ENCODE peak calls at places on chromosome 1, in ten cellular contexts. W, K, L, G, Q, O, B, R, S and E are unnamed samples.
A peak's percentile ranks its signal among the peaks of the same experiment; 100 is the strongest.

GRCh38 chr1:14143777-14144176 is 443.8 kb downstream of the PRDM2 start:
- DNase-seq in W (no peak), K (no peak), L (no peak), G (no peak), Q (no peak), O (no peak), B (no peak), R (no peak), S (no peak), E (no peak)

GRCh38 chr1:56146449-56146848 is 432.9 kb downstream of the PLPP3 start:
- DNase-seq in W (no peak), K (no peak), L (no peak), G (no peak), Q (peak; percentile 17), O (no peak), B (no peak), R (no peak), S (peak; percentile 61), E (no peak)

GRCh38 chr1:201771466-201771865 is 57.5 kb upstream of the IPO9 start:
- DNase-seq in W (no peak), K (no peak), L (no peak), G (no peak), Q (no peak), O (no peak), B (no peak), R (no peak), S (peak; percentile 95), E (no peak)

GRCh38 chr1:153506831-153507413 is 28.9 kb downstream of the S100A6 start:
- DNase-seq in W (peak; percentile 91), K (no peak), L (no peak), G (no peak), Q (peak; percentile 88), O (no peak), B (no peak), R (no peak), S (peak; percentile 89), E (no peak)

GRCh38 chr1:204075116-204075636 is 2.3 kb downstream of the SOX13 start:
- DNase-seq in W (no peak), K (no peak), L (no peak), G (no peak), Q (no peak), O (no peak), B (no peak), R (no peak), S (no peak), E (no peak)

GRCh38 chr1:165330483-165330882 is 26.0 kb downstream of the LMX1A start:
- DNase-seq in W (no peak), K (no peak), L (no peak), G (no peak), Q (no peak), O (no peak), B (no peak), R (no peak), S (no peak), E (no peak)

GRCh38 chr1:114169509-114169908 is 15.8 kb upstream of the SYT6 start:
- DNase-seq in W (no peak), K (no peak), L (no peak), G (no peak), Q (no peak), O (no peak), B (no peak), R (no peak), S (no peak), E (no peak)

GRCh38 chr1:162144268-162144667 is 74.8 kb downstream of the NOS1AP start:
- DNase-seq in W (no peak), K (no peak), L (no peak), G (no peak), Q (no peak), O (no peak), B (no peak), R (no peak), S (no peak), E (no peak)

GRCh38 chr1:218344814-218345672 is at the start of gene TGFB2:
- DNase-seq in W (peak; percentile 63), K (no peak), L (peak; percentile 46), G (peak; percentile 67), Q (peak; percentile 67), O (no peak), B (peak; percentile 15), R (peak; percentile 59), S (peak; percentile 97), E (peak; percentile 43)

GRCh38 chr1:1907098-1907736 is 7.8 kb upstream of the CALML6 start:
- DNase-seq in W (no peak), K (no peak), L (peak; percentile 99), G (no peak), Q (no peak), O (no peak), B (no peak), R (peak; percentile 32), S (no peak), E (no peak)

GRCh38 chr1:92259350-92259749 is 39.4 kb downstream of the GLMN start:
- DNase-seq in W (no peak), K (no peak), L (no peak), G (no peak), Q (no peak), O (no peak), B (no peak), R (no peak), S (no peak), E (no peak)

GRCh38 chr1:71463144-71463543 is 382.3 kb upstream of the ZRANB2 start:
- DNase-seq in W (no peak), K (no peak), L (no peak), G (no peak), Q (peak; percentile 5), O (no peak), B (no peak), R (no peak), S (peak; percentile 0), E (no peak)

GRCh38 chr1:183515002-183515689 is 42.8 kb downstream of the SMG7 start:
- DNase-seq in W (no peak), K (no peak), L (no peak), G (no peak), Q (peak; percentile 44), O (no peak), B (no peak), R (no peak), S (peak; percentile 80), E (no peak)

GRCh38 chr1:226351709-226352108 is 42.7 kb upstream of the LIN9 start:
- DNase-seq in W (no peak), K (no peak), L (peak; percentile 45), G (no peak), Q (no peak), O (no peak), B (no peak), R (no peak), S (no peak), E (no peak)

GRCh38 chr1:156495401-156496140 is 5.0 kb downstream of the MEF2D start:
- DNase-seq in W (peak; percentile 75), K (no peak), L (no peak), G (no peak), Q (no peak), O (no peak), B (no peak), R (no peak), S (no peak), E (no peak)

GRCh38 chr1:62144238-62144831 is 50.3 kb upstream of the L1TD1 start:
- DNase-seq in W (peak; percentile 25), K (no peak), L (peak; percentile 74), G (peak; percentile 7), Q (peak; percentile 39), O (peak; percentile 14), B (peak; percentile 46), R (peak; percentile 51), S (peak; percentile 77), E (peak; percentile 70)

GRCh38 chr1:23648576-23648975 is 43.0 kb upstream of the RPL11 start:
- DNase-seq in W (no peak), K (no peak), L (peak; percentile 76), G (no peak), Q (no peak), O (no peak), B (no peak), R (no peak), S (no peak), E (no peak)

GRCh38 chr1:116352349-116352813 is 20.7 kb upstream of the ATP1A1 start:
- DNase-seq in W (no peak), K (no peak), L (no peak), G (no peak), Q (no peak), O (no peak), B (no peak), R (no peak), S (no peak), E (no peak)

GRCh38 chr1:45403298-45404079 is 63.2 kb upstream of the MUTYH start:
- DNase-seq in W (no peak), K (no peak), L (no peak), G (no peak), Q (no peak), O (no peak), B (no peak), R (no peak), S (no peak), E (no peak)

GRCh38 chr1:59026472-59026948 is 242.7 kb upstream of the JUN start:
- DNase-seq in W (no peak), K (no peak), L (no peak), G (no peak), Q (peak; percentile 36), O (no peak), B (no peak), R (no peak), S (peak; percentile 37), E (no peak)

GRCh38 chr1:6652986-6653385 is 28.3 kb downstream of the THAP3 start:
- DNase-seq in W (no peak), K (no peak), L (no peak), G (no peak), Q (no peak), O (no peak), B (no peak), R (no peak), S (no peak), E (peak; percentile 43)

GRCh38 chr1:89525169-89525855 is 683 bp downstream of the LRRC8B start:
- DNase-seq in W (peak; percentile 34), K (peak; percentile 25), L (peak; percentile 82), G (peak; percentile 64), Q (peak; percentile 23), O (peak; percentile 42), B (peak; percentile 15), R (no peak), S (no peak), E (peak; percentile 63)

GRCh38 chr1:111139956-111140679 is at the start of the genes CEPT1 and DRAM2:
- DNase-seq in W (peak; percentile 99), K (peak; percentile 87), L (peak; percentile 96), G (peak; percentile 87), Q (peak; percentile 95), O (peak; percentile 91), B (peak; percentile 89), R (peak; percentile 97), S (peak; percentile 97), E (peak; percentile 89)

GRCh38 chr1:107965112-107965991 is at the start of gene VAV3:
- DNase-seq in W (peak; percentile 75), K (peak; percentile 49), L (peak; percentile 46), G (peak; percentile 58), Q (peak; percentile 79), O (peak; percentile 61), B (peak; percentile 16), R (peak; percentile 92), S (peak; percentile 77), E (peak; percentile 81)

GRCh38 chr1:10257851-10258250 is 47.5 kb downstream of the KIF1B start:
- DNase-seq in W (no peak), K (no peak), L (no peak), G (no peak), Q (no peak), O (no peak), B (no peak), R (no peak), S (peak; percentile 69), E (no peak)

GRCh38 chr1:3275471-3276340 is 178.8 kb upstream of the ARHGEF16 start:
- DNase-seq in W (peak; percentile 25), K (no peak), L (no peak), G (no peak), Q (no peak), O (no peak), B (no peak), R (no peak), S (peak; percentile 32), E (no peak)

GRCh38 chr1:33094971-33095604 is 14.1 kb downstream of the AZIN2 start:
- DNase-seq in W (peak; percentile 63), K (no peak), L (peak; percentile 27), G (peak; percentile 12), Q (peak; percentile 63), O (peak; percentile 29), B (peak; percentile 66), R (peak; percentile 73), S (peak; percentile 69), E (no peak)

GRCh38 chr1:23799570-23800395 is 771 bp downstream of the GALE start:
- DNase-seq in W (peak; percentile 48), K (no peak), L (no peak), G (no peak), Q (peak; percentile 65), O (no peak), B (no peak), R (peak; percentile 89), S (peak; percentile 71), E (no peak)